ENCODE peak calls at places on chromosomes 3 and 15, in four cellular contexts. A, R, D and Z are unnamed samples.

GRCh38 chr3:100810671-100811070 is 101.4 kb downstream of the TFG start:
- DNase-seq in A (no peak), R (no peak), D (no peak), Z (no peak)

GRCh38 chr3:56747150-56747549 is 54.6 kb downstream of the ARHGEF3 start:
- DNase-seq in A (no peak), R (no peak), D (no peak), Z (peak; percentile 61)

GRCh38 chr3:15332405-15333098 is at the start of gene SH3BP5:
- DNase-seq in A (peak; percentile 84), R (peak; percentile 79), D (peak; percentile 83), Z (peak; percentile 65)

GRCh38 chr15:67732994-67733393 is 92.3 kb upstream of the SKOR1 start:
- DNase-seq in A (no peak), R (no peak), D (no peak), Z (no peak)

GRCh38 chr3:61961882-61962281 is 400.5 kb downstream of the PTPRG start:
- DNase-seq in A (no peak), R (no peak), D (no peak), Z (no peak)

GRCh38 chr3:194344012-194344411 is 7.1 kb downstream of the CPN2 start:
- DNase-seq in A (peak; percentile 77), R (peak; percentile 80), D (peak; percentile 78), Z (peak; percentile 81)

GRCh38 chr15:55255714-55256113 is 33.9 kb downstream of the RAB27A start:
- DNase-seq in A (no peak), R (no peak), D (no peak), Z (no peak)

GRCh38 chr3:89787485-89787884 is 680.1 kb downstream of the EPHA3 start:
- DNase-seq in A (no peak), R (no peak), D (no peak), Z (no peak)

GRCh38 chr3:117853923-117854322 is 1144.3 kb downstream of the TUSC7 start:
- DNase-seq in A (no peak), R (no peak), D (no peak), Z (no peak)

GRCh38 chr3:65871305-65872141 is 167.2 kb downstream of the MAGI1 start:
- DNase-seq in A (peak; percentile 64), R (peak; percentile 63), D (peak; percentile 61), Z (peak; percentile 88)

GRCh38 chr3:66037986-66038369 is 740 bp downstream of the MAGI1 start:
- DNase-seq in A (peak; percentile 48), R (peak; percentile 22), D (peak; percentile 38), Z (peak; percentile 26)

GRCh38 chr3:186775999-186776398 is 7.4 kb upstream of the EIF4A2 start:
- DNase-seq in A (no peak), R (no peak), D (no peak), Z (no peak)

GRCh38 chr3:126014252-126014651 is 45.3 kb downstream of the ROPN1B start:
- DNase-seq in A (no peak), R (no peak), D (no peak), Z (no peak)

GRCh38 chr3:9779721-9780450 is 10.1 kb upstream of the CAMK1 start:
- DNase-seq in A (peak; percentile 57), R (peak; percentile 24), D (peak; percentile 43), Z (peak; percentile 44)

DNA sequence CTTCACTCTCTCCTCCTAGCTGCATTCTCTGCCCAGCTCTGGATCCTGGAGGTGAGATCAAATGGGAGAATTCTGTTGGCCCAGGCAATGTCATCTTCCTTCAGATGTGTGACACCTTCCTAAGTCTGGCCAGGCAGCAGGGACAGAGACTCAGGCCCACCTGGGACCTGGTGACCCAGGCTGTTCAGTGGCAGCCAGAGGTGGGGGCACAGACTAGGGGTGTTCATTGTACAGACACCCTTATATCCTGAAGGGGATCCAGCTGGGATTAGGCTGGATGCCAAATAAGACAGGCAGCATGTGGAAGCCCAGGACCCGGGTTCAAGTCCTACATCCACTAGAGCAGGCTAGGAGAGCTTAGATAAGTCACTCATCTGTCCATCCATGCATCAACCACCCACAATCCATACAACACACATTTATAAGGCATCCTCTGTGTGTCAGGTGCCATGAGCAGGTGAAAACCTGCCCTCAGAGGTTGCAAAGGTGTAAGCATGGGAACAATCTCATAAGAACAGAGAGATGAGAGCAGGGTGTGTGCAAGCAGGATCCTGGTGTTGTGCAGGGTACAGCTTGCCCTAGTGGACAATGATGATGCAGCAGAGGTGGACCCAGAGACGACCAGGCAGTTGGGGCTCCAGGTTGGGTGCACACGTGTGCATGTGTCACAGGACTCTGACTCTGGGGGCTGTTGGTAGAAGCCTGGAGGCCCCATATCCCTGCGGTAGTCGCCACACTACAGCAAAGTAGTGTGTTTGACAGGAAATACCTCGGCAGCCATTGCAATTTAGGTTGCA is 18.3 kb upstream of the RPL29 start:
- DNase-seq in A (no peak), R (no peak), D (no peak), Z (no peak)
- TF ChIP-seq CTCF in A (no peak), R (no peak), D (no peak), Z (no peak)

GRCh38 chr3:183839751-183840150 is 14.4 kb upstream of the MAP6D1 start:
- DNase-seq in A (no peak), R (no peak), D (no peak), Z (no peak)

GRCh38 chr3:183845608-183846288 is 20.4 kb upstream of the MAP6D1 start:
- DNase-seq in A (no peak), R (no peak), D (no peak), Z (no peak)

GRCh38 chr3:183845090-183845489 is 19.7 kb upstream of the MAP6D1 start:
- DNase-seq in A (no peak), R (no peak), D (no peak), Z (no peak)

DNA sequence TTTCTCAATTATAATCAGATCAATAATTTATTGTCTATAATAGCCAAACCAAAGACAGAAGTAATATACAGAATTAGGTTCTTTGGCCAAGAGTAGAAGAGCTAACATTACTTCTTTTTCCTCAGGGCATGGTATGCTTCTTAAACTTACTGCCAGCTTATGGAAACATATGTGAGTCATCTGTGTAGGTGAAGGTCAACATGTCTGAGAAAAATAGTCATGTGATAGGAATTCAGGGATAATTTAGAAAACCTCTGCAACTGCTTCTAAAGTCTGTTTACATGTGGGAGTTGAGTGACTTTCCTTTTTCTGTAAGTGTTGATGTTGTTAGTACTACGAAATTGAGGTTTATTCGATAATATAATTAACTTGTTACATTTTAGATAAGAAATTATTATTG is 19.2 kb upstream of the MAP6D1 start:
- DNase-seq in A (no peak), R (no peak), D (no peak), Z (no peak)
- H3K36me3 ChIP-seq in A (peaks cover 96% of the 10 kb centered on the region), R (peaks cover 54% of the 10 kb centered on the region), D (peaks cover 92% of the 10 kb centered on the region), Z (peaks cover 4% of the 10 kb centered on the region)

DNA sequence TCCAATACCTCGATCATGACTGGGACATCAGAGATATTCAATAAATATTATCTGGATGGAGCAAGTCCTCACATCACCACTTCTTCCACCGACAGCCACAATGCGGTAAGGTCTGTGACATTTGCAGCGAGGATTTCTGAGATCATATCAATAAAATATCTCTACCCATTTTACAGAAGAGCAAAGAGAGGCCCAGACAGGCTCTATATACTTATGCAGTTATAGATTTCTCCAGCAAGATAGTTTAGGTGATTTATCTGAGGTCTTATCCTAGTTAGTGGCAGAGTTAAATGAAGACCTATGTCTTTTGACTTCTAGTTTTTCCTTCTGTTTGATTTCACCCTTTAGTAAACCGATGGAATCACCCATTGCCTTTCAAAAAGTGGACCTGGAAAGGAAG is 81.6 kb downstream of the TNIK start:
- DNase-seq in A (no peak), R (no peak), D (no peak), Z (no peak)
- H3K4me1 ChIP-seq in A (peaks cover 42% of the 10 kb centered on the region), R (no peaks in the 10 kb centered on the region), D (peaks cover 45% of the 10 kb centered on the region), Z (peaks cover 13% of the 10 kb centered on the region)

GRCh38 chr3:143970773-143971366 is 753 bp upstream of the DIPK2A start:
- DNase-seq in A (peak; percentile 73), R (peak; percentile 46), D (peak; percentile 62), Z (peak; percentile 48)
- TF ChIP-seq CTCF in A (no peak), R (no peak), D (peak; percentile 12), Z (no peak)

GRCh38 chr3:70982700-70983140 is 600.8 kb downstream of the FOXP1 start:
- DNase-seq in A (no peak), R (no peak), D (peak; percentile 35), Z (peak; percentile 47)

GRCh38 chr3:70982274-70982673 is 601.3 kb downstream of the FOXP1 start:
- DNase-seq in A (no peak), R (no peak), D (no peak), Z (no peak)

GRCh38 chr3:70985572-70985971 is 598.0 kb downstream of the FOXP1 start:
- DNase-seq in A (no peak), R (no peak), D (no peak), Z (no peak)

GRCh38 chr3:70988111-70988510 is 595.4 kb downstream of the FOXP1 start:
- DNase-seq in A (no peak), R (no peak), D (no peak), Z (no peak)

DNA sequence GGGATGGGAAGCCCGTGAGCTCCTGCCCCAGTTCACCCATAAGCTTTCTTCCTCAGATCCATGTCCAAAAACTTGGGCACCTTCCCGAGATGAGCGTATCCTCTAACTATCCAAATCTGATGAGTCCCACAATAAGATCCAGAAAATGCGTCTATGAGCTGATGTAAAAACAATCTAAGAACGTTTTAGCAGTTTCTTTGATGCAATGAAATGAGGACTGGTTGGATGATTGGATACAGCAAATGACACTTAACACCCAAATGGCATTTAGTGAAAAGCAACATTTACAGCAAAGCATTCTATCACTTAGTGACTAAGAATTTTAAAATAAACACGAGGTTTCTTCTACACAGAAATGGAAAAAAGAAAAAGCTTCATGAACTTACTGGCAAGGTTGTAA is 598.8 kb downstream of the FOXP1 start:
- DNase-seq in A (no peak), R (no peak), D (no peak), Z (no peak)
- H3K36me3 ChIP-seq in A (peaks cover 47% of the 10 kb centered on the region), R (peaks cover 16% of the 10 kb centered on the region), D (peaks cover 45% of the 10 kb centered on the region), Z (peaks cover 15% of the 10 kb centered on the region)